ENCODE peak calls at places on chromosomes 1 and 21, in ten cellular contexts. One of them, this sample, is unnamed.

GRCh38 chr1:165854101-165854845 is 26.9 kb downstream of the UCK2 start:
- DNase-seq in DMS53: peak
- DNase-seq in nephron progenitor cell: no peak
- DNase-seq in GM10248: no peak
- DNase-seq in AG10803: peak
- DNase-seq in CD8-positive, alpha-beta T cell: no peak
- DNase-seq in CD4-positive, alpha-beta memory T cell: no peak
- DNase-seq in HAP-1: no peak
- DNase-seq in left lobe of liver: no peak
- DNase-seq in GM03348: peak
- DNase-seq in this sample: peak

GRCh38 chr21:33666153-33666552 is 23.9 kb downstream of the ITSN1 start:
- DNase-seq in DMS53: no peak
- DNase-seq in nephron progenitor cell: no peak
- DNase-seq in GM10248: no peak
- DNase-seq in AG10803: peak
- DNase-seq in CD8-positive, alpha-beta T cell: no peak
- DNase-seq in CD4-positive, alpha-beta memory T cell: no peak
- DNase-seq in HAP-1: no peak
- DNase-seq in left lobe of liver: no peak
- DNase-seq in GM03348: peak
- DNase-seq in this sample: no peak

GRCh38 chr1:239739919-239740318 is 351.8 kb upstream of the FMN2 start:
- DNase-seq in DMS53: no peak
- DNase-seq in nephron progenitor cell: no peak
- DNase-seq in GM10248: no peak
- DNase-seq in AG10803: no peak
- DNase-seq in CD8-positive, alpha-beta T cell: no peak
- DNase-seq in CD4-positive, alpha-beta memory T cell: no peak
- DNase-seq in HAP-1: no peak
- DNase-seq in left lobe of liver: no peak
- DNase-seq in GM03348: no peak
- DNase-seq in this sample: no peak

GRCh38 chr1:98314591-98314990 is 346.9 kb upstream of the SNX7 start:
- DNase-seq in DMS53: no peak
- DNase-seq in nephron progenitor cell: no peak
- DNase-seq in GM10248: no peak
- DNase-seq in AG10803: no peak
- DNase-seq in CD8-positive, alpha-beta T cell: no peak
- DNase-seq in CD4-positive, alpha-beta memory T cell: no peak
- DNase-seq in HAP-1: no peak
- DNase-seq in left lobe of liver: no peak
- DNase-seq in GM03348: no peak
- DNase-seq in this sample: no peak

GRCh38 chr1:91929246-91929645 is 20.0 kb upstream of the BRDT start:
- DNase-seq in DMS53: no peak
- DNase-seq in nephron progenitor cell: no peak
- DNase-seq in GM10248: no peak
- DNase-seq in AG10803: no peak
- DNase-seq in CD8-positive, alpha-beta T cell: no peak
- DNase-seq in CD4-positive, alpha-beta memory T cell: no peak
- DNase-seq in HAP-1: peak
- DNase-seq in left lobe of liver: no peak
- DNase-seq in GM03348: peak
- DNase-seq in this sample: peak

GRCh38 chr1:26597629-26598039 is 68.1 kb downstream of the RPS6KA1 start:
- DNase-seq in DMS53: peak
- DNase-seq in nephron progenitor cell: no peak
- DNase-seq in GM10248: peak
- DNase-seq in AG10803: peak
- DNase-seq in CD8-positive, alpha-beta T cell: no peak
- DNase-seq in CD4-positive, alpha-beta memory T cell: peak
- DNase-seq in HAP-1: no peak
- DNase-seq in left lobe of liver: no peak
- DNase-seq in GM03348: peak
- DNase-seq in this sample: peak

GRCh38 chr1:182387566-182387965 is 4.0 kb downstream of the GLUL start:
- DNase-seq in DMS53: no peak
- DNase-seq in nephron progenitor cell: no peak
- DNase-seq in GM10248: no peak
- DNase-seq in AG10803: no peak
- DNase-seq in CD8-positive, alpha-beta T cell: no peak
- DNase-seq in CD4-positive, alpha-beta memory T cell: no peak
- DNase-seq in HAP-1: no peak
- DNase-seq in left lobe of liver: no peak
- DNase-seq in GM03348: no peak
- DNase-seq in this sample: no peak

GRCh38 chr21:39564200-39564599 is 48.5 kb upstream of the B3GALT5 start:
- DNase-seq in DMS53: no peak
- DNase-seq in nephron progenitor cell: no peak
- DNase-seq in GM10248: no peak
- DNase-seq in AG10803: no peak
- DNase-seq in CD8-positive, alpha-beta T cell: no peak
- DNase-seq in CD4-positive, alpha-beta memory T cell: no peak
- DNase-seq in HAP-1: no peak
- DNase-seq in left lobe of liver: no peak
- DNase-seq in GM03348: no peak
- DNase-seq in this sample: no peak

GRCh38 chr1:116020668-116021272 is 44.5 kb downstream of the SLC22A15 start:
- DNase-seq in DMS53: peak
- DNase-seq in nephron progenitor cell: peak
- DNase-seq in GM10248: peak
- DNase-seq in AG10803: peak
- DNase-seq in CD8-positive, alpha-beta T cell: no peak
- DNase-seq in CD4-positive, alpha-beta memory T cell: peak
- DNase-seq in HAP-1: peak
- DNase-seq in left lobe of liver: no peak
- DNase-seq in GM03348: peak
- DNase-seq in this sample: peak

GRCh38 chr1:216820345-216820744 is 97.1 kb upstream of the ESRRG start:
- DNase-seq in DMS53: peak
- DNase-seq in nephron progenitor cell: no peak
- DNase-seq in GM10248: no peak
- DNase-seq in AG10803: no peak
- DNase-seq in CD8-positive, alpha-beta T cell: no peak
- DNase-seq in CD4-positive, alpha-beta memory T cell: no peak
- DNase-seq in HAP-1: no peak
- DNase-seq in left lobe of liver: no peak
- DNase-seq in GM03348: no peak
- DNase-seq in this sample: no peak

GRCh38 chr1:27637052-27637451 is 2.1 kb upstream of the FGR start:
- DNase-seq in DMS53: no peak
- DNase-seq in nephron progenitor cell: no peak
- DNase-seq in GM10248: peak
- DNase-seq in AG10803: no peak
- DNase-seq in CD8-positive, alpha-beta T cell: no peak
- DNase-seq in CD4-positive, alpha-beta memory T cell: no peak
- DNase-seq in HAP-1: no peak
- DNase-seq in left lobe of liver: no peak
- DNase-seq in GM03348: no peak
- DNase-seq in this sample: no peak

GRCh38 chr1:65020774-65021173 is 54.4 kb upstream of the JAK1 start:
- DNase-seq in DMS53: peak
- DNase-seq in nephron progenitor cell: no peak
- DNase-seq in GM10248: no peak
- DNase-seq in AG10803: no peak
- DNase-seq in CD8-positive, alpha-beta T cell: no peak
- DNase-seq in CD4-positive, alpha-beta memory T cell: no peak
- DNase-seq in HAP-1: no peak
- DNase-seq in left lobe of liver: no peak
- DNase-seq in GM03348: peak
- DNase-seq in this sample: no peak

GRCh38 chr1:215517441-215517891 is 49.6 kb upstream of the KCTD3 start:
- DNase-seq in DMS53: peak
- DNase-seq in nephron progenitor cell: no peak
- DNase-seq in GM10248: no peak
- DNase-seq in AG10803: peak
- DNase-seq in CD8-positive, alpha-beta T cell: no peak
- DNase-seq in CD4-positive, alpha-beta memory T cell: no peak
- DNase-seq in HAP-1: peak
- DNase-seq in left lobe of liver: no peak
- DNase-seq in GM03348: no peak
- DNase-seq in this sample: peak

GRCh38 chr21:32185726-32186125 is 93.1 kb downstream of the MIS18A start:
- DNase-seq in DMS53: no peak
- DNase-seq in nephron progenitor cell: no peak
- DNase-seq in GM10248: no peak
- DNase-seq in AG10803: no peak
- DNase-seq in CD8-positive, alpha-beta T cell: no peak
- DNase-seq in CD4-positive, alpha-beta memory T cell: no peak
- DNase-seq in HAP-1: no peak
- DNase-seq in left lobe of liver: no peak
- DNase-seq in GM03348: no peak
- DNase-seq in this sample: no peak

GRCh38 chr21:33682992-33683627 is 40.8 kb downstream of the ITSN1 start:
- DNase-seq in DMS53: no peak
- DNase-seq in nephron progenitor cell: no peak
- DNase-seq in GM10248: no peak
- DNase-seq in AG10803: peak
- DNase-seq in CD8-positive, alpha-beta T cell: no peak
- DNase-seq in CD4-positive, alpha-beta memory T cell: no peak
- DNase-seq in HAP-1: no peak
- DNase-seq in left lobe of liver: no peak
- DNase-seq in GM03348: peak
- DNase-seq in this sample: peak

GRCh38 chr1:170576980-170577379 is 45.0 kb downstream of the GORAB start:
- DNase-seq in DMS53: no peak
- DNase-seq in nephron progenitor cell: no peak
- DNase-seq in GM10248: no peak
- DNase-seq in AG10803: no peak
- DNase-seq in CD8-positive, alpha-beta T cell: no peak
- DNase-seq in CD4-positive, alpha-beta memory T cell: no peak
- DNase-seq in HAP-1: no peak
- DNase-seq in left lobe of liver: no peak
- DNase-seq in GM03348: no peak
- DNase-seq in this sample: no peak

GRCh38 chr1:233025156-233025555 is 74.7 kb downstream of the NTPCR start:
- DNase-seq in DMS53: peak
- DNase-seq in nephron progenitor cell: peak
- DNase-seq in GM10248: peak
- DNase-seq in AG10803: peak
- DNase-seq in CD8-positive, alpha-beta T cell: no peak
- DNase-seq in CD4-positive, alpha-beta memory T cell: no peak
- DNase-seq in HAP-1: peak
- DNase-seq in left lobe of liver: peak
- DNase-seq in GM03348: no peak
- DNase-seq in this sample: peak

GRCh38 chr1:95655321-95656020 is 421.5 kb downstream of the RWDD3 start:
- DNase-seq in DMS53: no peak
- DNase-seq in nephron progenitor cell: no peak
- DNase-seq in GM10248: no peak
- DNase-seq in AG10803: no peak
- DNase-seq in CD8-positive, alpha-beta T cell: no peak
- DNase-seq in CD4-positive, alpha-beta memory T cell: no peak
- DNase-seq in HAP-1: peak
- DNase-seq in left lobe of liver: no peak
- DNase-seq in GM03348: no peak
- DNase-seq in this sample: no peak

GRCh38 chr1:212247179-212247721 is 38.0 kb upstream of the PPP2R5A start:
- DNase-seq in DMS53: no peak
- DNase-seq in nephron progenitor cell: no peak
- DNase-seq in GM10248: no peak
- DNase-seq in AG10803: peak
- DNase-seq in CD8-positive, alpha-beta T cell: no peak
- DNase-seq in CD4-positive, alpha-beta memory T cell: no peak
- DNase-seq in HAP-1: no peak
- DNase-seq in left lobe of liver: no peak
- DNase-seq in GM03348: no peak
- DNase-seq in this sample: peak

GRCh38 chr1:185648858-185649589 is 85.2 kb upstream of the HMCN1 start:
- DNase-seq in DMS53: no peak
- DNase-seq in nephron progenitor cell: no peak
- DNase-seq in GM10248: no peak
- DNase-seq in AG10803: no peak
- DNase-seq in CD8-positive, alpha-beta T cell: no peak
- DNase-seq in CD4-positive, alpha-beta memory T cell: no peak
- DNase-seq in HAP-1: no peak
- DNase-seq in left lobe of liver: no peak
- DNase-seq in GM03348: no peak
- DNase-seq in this sample: no peak

GRCh38 chr1:58814251-58815068 is 30.6 kb upstream of the JUN start:
- DNase-seq in DMS53: peak
- DNase-seq in nephron progenitor cell: peak
- DNase-seq in GM10248: peak
- DNase-seq in AG10803: no peak
- DNase-seq in CD8-positive, alpha-beta T cell: no peak
- DNase-seq in CD4-positive, alpha-beta memory T cell: no peak
- DNase-seq in HAP-1: no peak
- DNase-seq in left lobe of liver: peak
- DNase-seq in GM03348: no peak
- DNase-seq in this sample: no peak

GRCh38 chr1:211133841-211134669 is at the start of gene KCNH1:
- DNase-seq in DMS53: peak
- DNase-seq in nephron progenitor cell: peak
- DNase-seq in GM10248: peak
- DNase-seq in AG10803: peak
- DNase-seq in CD8-positive, alpha-beta T cell: peak
- DNase-seq in CD4-positive, alpha-beta memory T cell: peak
- DNase-seq in HAP-1: peak
- DNase-seq in left lobe of liver: peak
- DNase-seq in GM03348: peak
- DNase-seq in this sample: peak

GRCh38 chr1:23283660-23284602 is 60.2 kb downstream of the HNRNPR start:
- DNase-seq in DMS53: peak
- DNase-seq in nephron progenitor cell: no peak
- DNase-seq in GM10248: no peak
- DNase-seq in AG10803: peak
- DNase-seq in CD8-positive, alpha-beta T cell: no peak
- DNase-seq in CD4-positive, alpha-beta memory T cell: no peak
- DNase-seq in HAP-1: no peak
- DNase-seq in left lobe of liver: no peak
- DNase-seq in GM03348: peak
- DNase-seq in this sample: peak

GRCh38 chr1:67060811-67061218 is 6.9 kb upstream of the SLC35D1 start:
- DNase-seq in DMS53: peak
- DNase-seq in nephron progenitor cell: no peak
- DNase-seq in GM10248: no peak
- DNase-seq in AG10803: peak
- DNase-seq in CD8-positive, alpha-beta T cell: no peak
- DNase-seq in CD4-positive, alpha-beta memory T cell: no peak
- DNase-seq in HAP-1: no peak
- DNase-seq in left lobe of liver: no peak
- DNase-seq in GM03348: peak
- DNase-seq in this sample: peak

GRCh38 chr1:17140279-17140678 is 21.0 kb upstream of the PADI2 start:
- DNase-seq in DMS53: no peak
- DNase-seq in nephron progenitor cell: no peak
- DNase-seq in GM10248: no peak
- DNase-seq in AG10803: peak
- DNase-seq in CD8-positive, alpha-beta T cell: no peak
- DNase-seq in CD4-positive, alpha-beta memory T cell: no peak
- DNase-seq in HAP-1: no peak
- DNase-seq in left lobe of liver: no peak
- DNase-seq in GM03348: peak
- DNase-seq in this sample: no peak

GRCh38 chr1:71944006-71944405 is 338.3 kb downstream of the NEGR1 start:
- DNase-seq in DMS53: peak
- DNase-seq in nephron progenitor cell: no peak
- DNase-seq in GM10248: no peak
- DNase-seq in AG10803: no peak
- DNase-seq in CD8-positive, alpha-beta T cell: no peak
- DNase-seq in CD4-positive, alpha-beta memory T cell: no peak
- DNase-seq in HAP-1: no peak
- DNase-seq in left lobe of liver: peak
- DNase-seq in GM03348: no peak
- DNase-seq in this sample: no peak

GRCh38 chr21:44527156-44527982 is 12.6 kb downstream of the KRTAP10-1 start:
- DNase-seq in DMS53: no peak
- DNase-seq in nephron progenitor cell: no peak
- DNase-seq in GM10248: no peak
- DNase-seq in AG10803: no peak
- DNase-seq in CD8-positive, alpha-beta T cell: no peak
- DNase-seq in CD4-positive, alpha-beta memory T cell: no peak
- DNase-seq in HAP-1: no peak
- DNase-seq in left lobe of liver: no peak
- DNase-seq in GM03348: no peak
- DNase-seq in this sample: no peak

GRCh38 chr1:98389809-98390208 is 271.7 kb upstream of the SNX7 start:
- DNase-seq in DMS53: no peak
- DNase-seq in nephron progenitor cell: no peak
- DNase-seq in GM10248: no peak
- DNase-seq in AG10803: peak
- DNase-seq in CD8-positive, alpha-beta T cell: no peak
- DNase-seq in CD4-positive, alpha-beta memory T cell: no peak
- DNase-seq in HAP-1: no peak
- DNase-seq in left lobe of liver: no peak
- DNase-seq in GM03348: peak
- DNase-seq in this sample: peak

This sample was measured in foreskin fibroblast.